ENCODE peak calls at places on chromosomes 13 and 19, in seven cellular contexts. P, T, C, M, H, B and E are unnamed samples.

GRCh38 chr13:44181938-44182337 is 191.7 kb upstream of the SERP2 start:
- DNase-seq in P (peak; percentile 33), T (peak; percentile 49), C (no peak), M (peak; percentile 60), H (no peak), B (peak; percentile 78), E (no peak)

GRCh38 chr13:48536851-48537250 is 4.0 kb upstream of the RCBTB2 start:
- DNase-seq in P (no peak), T (no peak), C (no peak), M (no peak), H (no peak), B (no peak), E (no peak)

GRCh38 chr13:98834254-98834960 is 81.9 kb upstream of the SLC15A1 start:
- DNase-seq in P (no peak), T (no peak), C (peak; percentile 74), M (no peak), H (no peak), B (peak; percentile 62), E (no peak)

GRCh38 chr13:59842507-59842906 is 321.2 kb downstream of the DIAPH3 start:
- DNase-seq in P (no peak), T (no peak), C (no peak), M (peak; percentile 46), H (peak; percentile 17), B (no peak), E (no peak)

GRCh38 chr13:79710376-79710775 is 229.4 kb downstream of the NDFIP2 start:
- DNase-seq in P (peak; percentile 38), T (peak; percentile 51), C (no peak), M (no peak), H (no peak), B (peak; percentile 69), E (no peak)

GRCh38 chr13:70218618-70219017 is 110.4 kb upstream of the KLHL1 start:
- DNase-seq in P (no peak), T (no peak), C (no peak), M (no peak), H (no peak), B (no peak), E (no peak)

GRCh38 chr19:57171551-57172081 is 4.3 kb upstream of the DUXA start:
- DNase-seq in P (peak; percentile 3), T (peak; percentile 17), C (peak; percentile 83), M (peak; percentile 38), H (no peak), B (peak; percentile 22), E (peak; percentile 35)

GRCh38 chr13:83883061-83883523 is 818 bp upstream of the SLITRK1 start:
- DNase-seq in P (no peak), T (no peak), C (peak; percentile 58), M (no peak), H (no peak), B (no peak), E (no peak)

GRCh38 chr19:6687117-6687516 is 17.2 kb upstream of the TNFSF14 start:
- DNase-seq in P (no peak), T (no peak), C (no peak), M (no peak), H (no peak), B (no peak), E (no peak)

GRCh38 chr13:72952529-72953141 is 106.2 kb upstream of the KLF5 start:
- DNase-seq in P (no peak), T (no peak), C (no peak), M (peak; percentile 19), H (no peak), B (no peak), E (no peak)

GRCh38 chr19:45809643-45810159 is 5.4 kb downstream of the RSPH6A start:
- DNase-seq in P (peak; percentile 73), T (peak; percentile 81), C (no peak), M (peak; percentile 58), H (peak; percentile 70), B (peak; percentile 45), E (peak; percentile 58)

GRCh38 chr19:11180346-11180745 is 17.0 kb downstream of the KANK2 start:
- DNase-seq in P (no peak), T (no peak), C (no peak), M (no peak), H (no peak), B (no peak), E (no peak)

GRCh38 chr19:41968751-41969150 is 9.6 kb upstream of the RABAC1 start:
- DNase-seq in P (no peak), T (no peak), C (no peak), M (no peak), H (no peak), B (no peak), E (no peak)

GRCh38 chr13:38688674-38689073 is 1.8 kb downstream of the FREM2 start:
- DNase-seq in P (no peak), T (no peak), C (no peak), M (no peak), H (no peak), B (no peak), E (no peak)

GRCh38 chr19:10518444-10519361 is 1.5 kb upstream of the S1PR5 start:
- DNase-seq in P (no peak), T (no peak), C (peak; percentile 23), M (no peak), H (no peak), B (no peak), E (no peak)

GRCh38 chr19:8334458-8335342 is 8.4 kb downstream of the KANK3 start:
- DNase-seq in P (peak; percentile 58), T (peak; percentile 73), C (peak; percentile 95), M (peak; percentile 87), H (peak; percentile 60), B (peak; percentile 92), E (peak; percentile 66)

GRCh38 chr13:77832339-77833100 is 86.1 kb downstream of the EDNRB start:
- DNase-seq in P (peak; percentile 26), T (peak; percentile 34), C (peak; percentile 50), M (no peak), H (no peak), B (no peak), E (no peak)

GRCh38 chr13:60019119-60019993 is 144.4 kb downstream of the DIAPH3 start:
- DNase-seq in P (peak; percentile 2), T (peak; percentile 8), C (no peak), M (no peak), H (no peak), B (peak; percentile 44), E (no peak)

GRCh38 chr13:73777134-73777533 is 357.1 kb downstream of the KLF12 start:
- DNase-seq in P (no peak), T (no peak), C (no peak), M (no peak), H (no peak), B (no peak), E (no peak)

GRCh38 chr13:80454245-80454644 is 113.3 kb upstream of the SPRY2 start:
- DNase-seq in P (peak; percentile 65), T (peak; percentile 70), C (no peak), M (no peak), H (no peak), B (peak; percentile 19), E (no peak)

GRCh38 chr19:7863157-7863970 is 10.8 kb downstream of the PRR36 start:
- DNase-seq in P (no peak), T (no peak), C (peak; percentile 73), M (no peak), H (no peak), B (no peak), E (no peak)

GRCh38 chr19:35459414-35460082 is 11.5 kb downstream of the FFAR2 start:
- DNase-seq in P (no peak), T (no peak), C (no peak), M (no peak), H (peak; percentile 47), B (no peak), E (no peak)

GRCh38 chr19:8580710-8581281 is 3.6 kb upstream of the MYO1F start:
- DNase-seq in P (peak; percentile 32), T (peak; percentile 55), C (peak; percentile 91), M (peak; percentile 83), H (peak; percentile 57), B (peak; percentile 42), E (no peak)

GRCh38 chr19:39483141-39483540 is 2.5 kb downstream of the TIMM50 start:
- DNase-seq in P (no peak), T (no peak), C (no peak), M (no peak), H (no peak), B (no peak), E (no peak)

GRCh38 chr19:10173527-10173926 is 21.2 kb downstream of the DNMT1 start:
- DNase-seq in P (peak; percentile 10), T (peak; percentile 24), C (no peak), M (peak; percentile 57), H (no peak), B (peak; percentile 54), E (peak; percentile 69)

GRCh38 chr19:33796164-33797100 is at the start of gene KCTD15:
- DNase-seq in P (peak; percentile 41), T (peak; percentile 59), C (peak; percentile 92), M (peak; percentile 16), H (peak; percentile 45), B (peak; percentile 60), E (peak; percentile 37)

GRCh38 chr19:55688422-55689218 is 13.6 kb downstream of the EPN1 start:
- DNase-seq in P (no peak), T (no peak), C (no peak), M (no peak), H (no peak), B (no peak), E (no peak)

GRCh38 chr19:8922591-8922990 is 87.6 kb downstream of the MUC16 start:
- DNase-seq in P (no peak), T (no peak), C (no peak), M (no peak), H (no peak), B (no peak), E (peak; percentile 23)

GRCh38 chr13:97259787-97260641 is 37.9 kb downstream of the MBNL2 start:
- DNase-seq in P (peak; percentile 82), T (peak; percentile 84), C (no peak), M (peak; percentile 49), H (peak; percentile 91), B (no peak), E (peak; percentile 37)

DNA sequence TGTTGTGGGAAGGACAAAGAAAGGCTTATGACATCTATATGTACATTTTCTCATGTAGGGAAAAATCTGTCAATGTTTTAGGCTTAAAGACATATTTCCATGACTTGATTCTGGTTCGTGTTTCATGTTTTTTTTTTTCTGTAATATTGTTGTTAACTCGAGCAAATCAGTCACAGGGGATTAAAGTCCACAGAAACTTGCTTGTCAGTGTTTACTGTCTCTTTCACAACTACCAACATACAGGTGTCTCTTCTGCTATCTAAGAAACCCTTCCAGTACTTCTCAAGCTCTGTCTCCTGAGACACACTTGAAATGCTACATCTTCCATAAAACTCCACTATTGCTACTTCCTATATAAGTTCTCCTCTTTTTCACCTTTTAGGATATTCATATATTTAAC is 130.9 kb upstream of the SLITRK6 start:
- DNase-seq in P (no peak), T (no peak), C (no peak), M (no peak), H (no peak), B (no peak), E (no peak)
- H3K79me2 ChIP-seq in P (no peaks in the 10 kb centered on the region), T (no peaks in the 10 kb centered on the region), C (no peaks in the 10 kb centered on the region), M (no peaks in the 10 kb centered on the region), H (no peaks in the 10 kb centered on the region), B (no peaks in the 10 kb centered on the region), E (no peaks in the 10 kb centered on the region)

GRCh38 chr13:36673838-36674326 is at the start of gene SERTM1:
- DNase-seq in P (peak; percentile 42), T (peak; percentile 59), C (peak; percentile 94), M (no peak), H (peak; percentile 16), B (peak; percentile 27), E (no peak)
- TF ChIP-seq EZH2 in P (peak; percentile 62), T (no peak), C (no peak), M (no peak), H (no peak), B (no peak), E (no peak)

GRCh38 chr13:46562581-46562980 is 9.6 kb downstream of the LRCH1 start:
- DNase-seq in P (no peak), T (no peak), C (no peak), M (no peak), H (no peak), B (no peak), E (no peak)
- H3K79me2 ChIP-seq in P (peaks cover 94% of the 10 kb centered on the region), T (peaks cover 66% of the 10 kb centered on the region), C (peaks cover 3% of the 10 kb centered on the region), M (peaks cover 82% of the 10 kb centered on the region), H (peaks cover 62% of the 10 kb centered on the region), B (peaks cover 98% of the 10 kb centered on the region), E (peaks cover 87% of the 10 kb centered on the region)

GRCh38 chr19:40597329-40597838 is 3.8 kb upstream of the LTBP4 start:
- DNase-seq in P (no peak), T (no peak), C (no peak), M (no peak), H (no peak), B (no peak), E (no peak)
- TF ChIP-seq EZH2 in P (no peak), T (peak; percentile 46), C (peak; percentile 69), M (no peak), H (no peak), B (no peak), E (no peak)